ENCODE peak calls at places on chromosome 6, in ten cellular contexts. One of them, this sample, is unnamed. For H3K36me3, the result is how much of the 10 kb centered on the place peaks cover.

GRCh38 chr6:138971601-138972000 is 16.5 kb downstream of the REPS1 start:
- DNase-seq in H7: no peak
- DNase-seq in astrocyte: peak
- DNase-seq in endothelial cell of umbilical vein: peak
- DNase-seq in tibial nerve: no peak
- DNase-seq in mucosa of descending colon: no peak
- DNase-seq in left ventricle myocardium inferior: no peak
- DNase-seq in BJ: no peak
- DNase-seq in HCT116: no peak
- DNase-seq in heart left ventricle: no peak
- DNase-seq in this sample: no peak

GRCh38 chr6:167134448-167135328 is 11.8 kb downstream of the CCR6 start:
- DNase-seq in H7: no peak
- DNase-seq in astrocyte: no peak
- DNase-seq in endothelial cell of umbilical vein: no peak
- DNase-seq in tibial nerve: no peak
- DNase-seq in mucosa of descending colon: no peak
- DNase-seq in left ventricle myocardium inferior: no peak
- DNase-seq in BJ: no peak
- DNase-seq in HCT116: no peak
- DNase-seq in heart left ventricle: no peak
- DNase-seq in this sample: no peak

GRCh38 chr6:84522135-84522535 is 242.3 kb downstream of the TBX18 start:
- DNase-seq in H7: no peak
- DNase-seq in astrocyte: peak
- DNase-seq in endothelial cell of umbilical vein: peak
- DNase-seq in tibial nerve: peak
- DNase-seq in mucosa of descending colon: no peak
- DNase-seq in left ventricle myocardium inferior: no peak
- DNase-seq in BJ: peak
- DNase-seq in HCT116: peak
- DNase-seq in heart left ventricle: no peak
- DNase-seq in this sample: peak

GRCh38 chr6:195861-196360 is 96.4 kb upstream of the DUSP22 start:
- DNase-seq in H7: no peak
- DNase-seq in astrocyte: peak
- DNase-seq in endothelial cell of umbilical vein: no peak
- DNase-seq in tibial nerve: peak
- DNase-seq in mucosa of descending colon: no peak
- DNase-seq in left ventricle myocardium inferior: peak
- DNase-seq in BJ: no peak
- DNase-seq in HCT116: no peak
- DNase-seq in heart left ventricle: peak
- DNase-seq in this sample: no peak

GRCh38 chr6:27669798-27670301 is 196.9 kb upstream of the ZNF184 start:
- DNase-seq in H7: no peak
- DNase-seq in astrocyte: no peak
- DNase-seq in endothelial cell of umbilical vein: no peak
- DNase-seq in tibial nerve: no peak
- DNase-seq in mucosa of descending colon: no peak
- DNase-seq in left ventricle myocardium inferior: no peak
- DNase-seq in BJ: no peak
- DNase-seq in HCT116: no peak
- DNase-seq in heart left ventricle: no peak
- DNase-seq in this sample: no peak

GRCh38 chr6:18207438-18207837 is 52.2 kb downstream of the KDM1B start:
- DNase-seq in H7: no peak
- DNase-seq in astrocyte: no peak
- DNase-seq in endothelial cell of umbilical vein: no peak
- DNase-seq in tibial nerve: no peak
- DNase-seq in mucosa of descending colon: no peak
- DNase-seq in left ventricle myocardium inferior: no peak
- DNase-seq in BJ: no peak
- DNase-seq in HCT116: no peak
- DNase-seq in heart left ventricle: no peak
- DNase-seq in this sample: no peak

GRCh38 chr6:4925580-4925979 is 78.3 kb downstream of the RPP40 start:
- DNase-seq in H7: no peak
- DNase-seq in astrocyte: no peak
- DNase-seq in endothelial cell of umbilical vein: no peak
- DNase-seq in tibial nerve: no peak
- DNase-seq in mucosa of descending colon: no peak
- DNase-seq in left ventricle myocardium inferior: no peak
- DNase-seq in BJ: no peak
- DNase-seq in HCT116: no peak
- DNase-seq in heart left ventricle: no peak
- DNase-seq in this sample: no peak

GRCh38 chr6:137493218-137494038 is 766 bp downstream of the OLIG3 start:
- DNase-seq in H7: peak
- DNase-seq in astrocyte: no peak
- DNase-seq in endothelial cell of umbilical vein: no peak
- DNase-seq in tibial nerve: no peak
- DNase-seq in mucosa of descending colon: peak
- DNase-seq in left ventricle myocardium inferior: no peak
- DNase-seq in BJ: no peak
- DNase-seq in HCT116: no peak
- DNase-seq in heart left ventricle: no peak
- DNase-seq in this sample: no peak

GRCh38 chr6:141677598-141678211 is 455.0 kb upstream of the GJE1 start:
- DNase-seq in H7: no peak
- DNase-seq in astrocyte: peak
- DNase-seq in endothelial cell of umbilical vein: peak
- DNase-seq in tibial nerve: no peak
- DNase-seq in mucosa of descending colon: no peak
- DNase-seq in left ventricle myocardium inferior: no peak
- DNase-seq in BJ: no peak
- DNase-seq in HCT116: peak
- DNase-seq in heart left ventricle: no peak
- DNase-seq in this sample: no peak

GRCh38 chr6:164322533-164322932 is 908.0 kb downstream of the QKI start:
- DNase-seq in H7: no peak
- DNase-seq in astrocyte: peak
- DNase-seq in endothelial cell of umbilical vein: peak
- DNase-seq in tibial nerve: no peak
- DNase-seq in mucosa of descending colon: no peak
- DNase-seq in left ventricle myocardium inferior: no peak
- DNase-seq in BJ: no peak
- DNase-seq in HCT116: no peak
- DNase-seq in heart left ventricle: no peak
- DNase-seq in this sample: no peak

GRCh38 chr6:57222684-57223077 is 574 bp upstream of the RAB23 start:
- DNase-seq in H7: no peak
- DNase-seq in astrocyte: no peak
- DNase-seq in endothelial cell of umbilical vein: no peak
- DNase-seq in tibial nerve: no peak
- DNase-seq in mucosa of descending colon: no peak
- DNase-seq in left ventricle myocardium inferior: no peak
- DNase-seq in BJ: no peak
- DNase-seq in HCT116: no peak
- DNase-seq in heart left ventricle: no peak
- DNase-seq in this sample: no peak

GRCh38 chr6:81561071-81561564 is 191.4 kb downstream of the TENT5A start:
- DNase-seq in H7: no peak
- DNase-seq in astrocyte: peak
- DNase-seq in endothelial cell of umbilical vein: no peak
- DNase-seq in tibial nerve: no peak
- DNase-seq in mucosa of descending colon: no peak
- DNase-seq in left ventricle myocardium inferior: no peak
- DNase-seq in BJ: no peak
- DNase-seq in HCT116: peak
- DNase-seq in heart left ventricle: no peak
- DNase-seq in this sample: peak

GRCh38 chr6:148128014-148128730 is 214.5 kb upstream of the SASH1 start:
- DNase-seq in H7: no peak
- DNase-seq in astrocyte: no peak
- DNase-seq in endothelial cell of umbilical vein: no peak
- DNase-seq in tibial nerve: no peak
- DNase-seq in mucosa of descending colon: no peak
- DNase-seq in left ventricle myocardium inferior: no peak
- DNase-seq in BJ: peak
- DNase-seq in HCT116: no peak
- DNase-seq in heart left ventricle: no peak
- DNase-seq in this sample: no peak

DNA sequence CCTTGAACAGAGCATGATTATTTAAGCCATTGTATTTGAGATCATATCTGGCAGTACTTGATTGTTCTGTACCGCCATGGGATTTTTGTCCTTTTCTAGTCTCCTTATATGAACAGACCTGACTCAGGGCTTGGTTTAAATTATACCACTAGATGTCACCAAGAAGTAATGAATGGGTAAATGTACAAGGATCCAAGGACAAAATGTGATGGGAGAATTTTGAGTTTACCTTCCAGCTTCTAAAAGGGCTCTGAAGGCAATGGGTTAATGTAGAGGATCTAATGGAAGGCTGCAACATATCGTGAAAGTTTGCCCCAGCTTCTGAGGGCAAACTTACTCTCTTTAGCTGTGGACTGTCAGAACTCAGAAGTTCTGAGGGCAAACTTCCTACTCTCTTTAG is 12.0 kb downstream of the RNF8 start:
- DNase-seq in H7: no peak
- DNase-seq in astrocyte: peak
- DNase-seq in endothelial cell of umbilical vein: peak
- DNase-seq in tibial nerve: no peak
- DNase-seq in mucosa of descending colon: no peak
- DNase-seq in left ventricle myocardium inferior: no peak
- DNase-seq in BJ: no peak
- DNase-seq in HCT116: no peak
- DNase-seq in heart left ventricle: no peak
- DNase-seq in this sample: no peak
- H3K36me3 ChIP-seq in H7: under half
- H3K36me3 ChIP-seq in astrocyte: under half
- H3K36me3 ChIP-seq in endothelial cell of umbilical vein: under half
- H3K36me3 ChIP-seq in tibial nerve: under half
- H3K36me3 ChIP-seq in mucosa of descending colon: under half
- H3K36me3 ChIP-seq in left ventricle myocardium inferior: under half
- H3K36me3 ChIP-seq in BJ: under half
- H3K36me3 ChIP-seq in HCT116: under half
- H3K36me3 ChIP-seq in heart left ventricle: under half
- H3K36me3 ChIP-seq in this sample: under half

GRCh38 chr6:75147512-75147911 is 58.3 kb downstream of the COL12A1 start:
- DNase-seq in H7: no peak
- DNase-seq in astrocyte: peak
- DNase-seq in endothelial cell of umbilical vein: no peak
- DNase-seq in tibial nerve: no peak
- DNase-seq in mucosa of descending colon: no peak
- DNase-seq in left ventricle myocardium inferior: no peak
- DNase-seq in BJ: peak
- DNase-seq in HCT116: no peak
- DNase-seq in heart left ventricle: no peak
- DNase-seq in this sample: no peak
- H3K36me3 ChIP-seq in H7: under half
- H3K36me3 ChIP-seq in astrocyte: under half
- H3K36me3 ChIP-seq in endothelial cell of umbilical vein: under half
- H3K36me3 ChIP-seq in tibial nerve: under half
- H3K36me3 ChIP-seq in mucosa of descending colon: under half
- H3K36me3 ChIP-seq in left ventricle myocardium inferior: under half
- H3K36me3 ChIP-seq in BJ: under half
- H3K36me3 ChIP-seq in HCT116: under half
- H3K36me3 ChIP-seq in heart left ventricle: under half
- H3K36me3 ChIP-seq in this sample: under half

DNA sequence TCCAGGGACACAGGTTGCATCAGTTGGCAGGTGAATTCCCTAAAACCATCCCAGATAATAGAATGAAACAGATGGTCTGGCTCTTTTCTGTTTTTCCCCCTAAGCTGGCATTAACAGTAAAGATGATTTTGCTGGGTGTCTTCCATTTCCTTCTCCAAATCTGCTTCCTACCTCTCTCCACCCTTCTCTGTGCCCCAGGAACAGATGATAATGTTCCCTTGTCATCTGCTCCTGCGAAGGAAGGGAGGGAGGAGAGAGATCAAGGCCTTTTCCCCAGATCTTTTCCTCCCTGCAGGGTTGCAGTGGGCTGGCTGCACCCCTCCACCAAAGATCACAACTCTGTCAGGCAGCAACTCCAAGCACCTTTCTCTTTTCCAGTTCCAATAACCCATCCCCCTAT is 156.5 kb upstream of the PRDM1 start:
- DNase-seq in H7: no peak
- DNase-seq in astrocyte: no peak
- DNase-seq in endothelial cell of umbilical vein: no peak
- DNase-seq in tibial nerve: no peak
- DNase-seq in mucosa of descending colon: no peak
- DNase-seq in left ventricle myocardium inferior: no peak
- DNase-seq in BJ: no peak
- DNase-seq in HCT116: no peak
- DNase-seq in heart left ventricle: no peak
- DNase-seq in this sample: no peak
- H3K36me3 ChIP-seq in H7: under half
- H3K36me3 ChIP-seq in astrocyte: under half
- H3K36me3 ChIP-seq in endothelial cell of umbilical vein: under half
- H3K36me3 ChIP-seq in tibial nerve: under half
- H3K36me3 ChIP-seq in mucosa of descending colon: under half
- H3K36me3 ChIP-seq in left ventricle myocardium inferior: under half
- H3K36me3 ChIP-seq in BJ: under half
- H3K36me3 ChIP-seq in HCT116: under half
- H3K36me3 ChIP-seq in heart left ventricle: under half
- H3K36me3 ChIP-seq in this sample: under half

DNA sequence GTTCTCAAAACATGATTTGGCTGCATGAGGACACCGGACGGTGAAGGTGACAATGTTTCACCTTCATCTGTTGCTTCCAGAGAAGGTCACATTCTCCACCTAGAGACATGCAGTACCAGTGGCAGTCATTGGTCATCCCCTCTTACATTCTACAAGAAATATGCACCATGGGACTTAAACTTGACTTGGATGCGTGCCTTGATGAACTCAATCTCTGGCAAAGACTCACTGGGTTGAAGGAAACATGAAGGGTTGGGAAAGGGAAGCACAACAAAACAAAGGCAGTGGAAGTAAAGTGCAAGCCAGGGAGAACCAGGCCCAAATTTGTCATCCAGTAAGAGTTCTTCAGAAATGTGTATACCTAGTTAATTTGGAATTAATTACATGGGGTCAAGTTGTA is 39.4 kb upstream of the ARMH2 start:
- DNase-seq in H7: no peak
- DNase-seq in astrocyte: no peak
- DNase-seq in endothelial cell of umbilical vein: no peak
- DNase-seq in tibial nerve: peak
- DNase-seq in mucosa of descending colon: no peak
- DNase-seq in left ventricle myocardium inferior: no peak
- DNase-seq in BJ: no peak
- DNase-seq in HCT116: no peak
- DNase-seq in heart left ventricle: no peak
- DNase-seq in this sample: no peak
- H3K36me3 ChIP-seq in H7: under half
- H3K36me3 ChIP-seq in astrocyte: under half
- H3K36me3 ChIP-seq in endothelial cell of umbilical vein: under half
- H3K36me3 ChIP-seq in tibial nerve: under half
- H3K36me3 ChIP-seq in mucosa of descending colon: under half
- H3K36me3 ChIP-seq in left ventricle myocardium inferior: under half
- H3K36me3 ChIP-seq in BJ: under half
- H3K36me3 ChIP-seq in HCT116: under half
- H3K36me3 ChIP-seq in heart left ventricle: under half
- H3K36me3 ChIP-seq in this sample: under half

This sample was measured in Caco-2.